ENCODE peak calls at places on chromosomes 13 and 19, in four cellular contexts. One of them, this sample, is unnamed.

GRCh38 chr19:29687244-29687896 is 22.1 kb downstream of the PLEKHF1 start:
- DNase-seq in uterus: peak; percentile 82
- DNase-seq in thyroid gland: no peak
- DNase-seq in HepG2: no peak
- DNase-seq in this sample: no peak

GRCh38 chr13:95571941-95572340 is 19.4 kb downstream of the CLDN10 start:
- DNase-seq in uterus: no peak
- DNase-seq in thyroid gland: no peak
- DNase-seq in HepG2: no peak
- DNase-seq in this sample: no peak

GRCh38 chr19:18541258-18541991 is 1.9 kb downstream of the FKBP8 start:
- DNase-seq in uterus: no peak
- DNase-seq in thyroid gland: no peak
- DNase-seq in HepG2: no peak
- DNase-seq in this sample: no peak

GRCh38 chr19:13929956-13930355 is 8.3 kb downstream of the PODNL1 start:
- DNase-seq in uterus: no peak
- DNase-seq in thyroid gland: no peak
- DNase-seq in HepG2: no peak
- DNase-seq in this sample: no peak

GRCh38 chr13:46569471-46569870 is 16.5 kb downstream of the LRCH1 start:
- DNase-seq in uterus: no peak
- DNase-seq in thyroid gland: no peak
- DNase-seq in HepG2: no peak
- DNase-seq in this sample: no peak

GRCh38 chr19:46520616-46521015 is 24.9 kb upstream of the PNMA8B start:
- DNase-seq in uterus: no peak
- DNase-seq in thyroid gland: no peak
- DNase-seq in HepG2: no peak
- DNase-seq in this sample: no peak

GRCh38 chr13:113741101-113741731 is 17.8 kb upstream of the TMEM255B start:
- DNase-seq in uterus: no peak
- DNase-seq in thyroid gland: no peak
- DNase-seq in HepG2: no peak
- DNase-seq in this sample: no peak

GRCh38 chr19:4343845-4344713 is 717 bp downstream of the MPND start:
- DNase-seq in uterus: peak; percentile 18
- DNase-seq in thyroid gland: no peak
- DNase-seq in HepG2: no peak
- DNase-seq in this sample: no peak

GRCh38 chr19:40165362-40165937 is 25.8 kb upstream of the MAP3K10 start:
- DNase-seq in uterus: no peak
- DNase-seq in thyroid gland: peak; percentile 49
- DNase-seq in HepG2: peak; percentile 44
- DNase-seq in this sample: peak; percentile 44

GRCh38 chr19:42286349-42287016 is 15.4 kb upstream of the PRR19 start:
- DNase-seq in uterus: peak; percentile 63
- DNase-seq in thyroid gland: peak; percentile 84
- DNase-seq in HepG2: no peak
- DNase-seq in this sample: peak; percentile 68

GRCh38 chr19:7873304-7874079 is 698 bp downstream of the PRR36 start:
- DNase-seq in uterus: no peak
- DNase-seq in thyroid gland: no peak
- DNase-seq in HepG2: no peak
- DNase-seq in this sample: no peak

GRCh38 chr13:51405176-51405575 is 47.7 kb downstream of the INTS6 start:
- DNase-seq in uterus: no peak
- DNase-seq in thyroid gland: no peak
- DNase-seq in HepG2: no peak
- DNase-seq in this sample: no peak

GRCh38 chr19:9934132-9934950 is 2.0 kb downstream of the OLFM2 start:
- DNase-seq in uterus: peak; percentile 87
- DNase-seq in thyroid gland: peak; percentile 84
- DNase-seq in HepG2: peak; percentile 40
- DNase-seq in this sample: no peak

GRCh38 chr19:18731562-18732008 is 48.1 kb downstream of the CRTC1 start:
- DNase-seq in uterus: no peak
- DNase-seq in thyroid gland: no peak
- DNase-seq in HepG2: peak; percentile 32
- DNase-seq in this sample: no peak

GRCh38 chr13:111476197-111476596 is 155.8 kb downstream of the TEX29 start:
- DNase-seq in uterus: no peak
- DNase-seq in thyroid gland: no peak
- DNase-seq in HepG2: no peak
- DNase-seq in this sample: no peak

GRCh38 chr13:99796175-99796819 is 175.3 kb downstream of the ZIC5 start:
- DNase-seq in uterus: no peak
- DNase-seq in thyroid gland: peak; percentile 31
- DNase-seq in HepG2: peak; percentile 29
- DNase-seq in this sample: peak; percentile 13

GRCh38 chr19:1172353-1173159 is 1.5 kb downstream of the SBNO2 start:
- DNase-seq in uterus: peak; percentile 65
- DNase-seq in thyroid gland: peak; percentile 82
- DNase-seq in HepG2: no peak
- DNase-seq in this sample: no peak
- TF ChIP-seq POLR2A in uterus: no peak
- TF ChIP-seq POLR2A in thyroid gland: peak; percentile 31
- TF ChIP-seq POLR2A in HepG2: no peak
- TF ChIP-seq POLR2A in this sample: no peak

GRCh38 chr19:1052349-1052967 is 12.6 kb downstream of the ABCA7 start:
- DNase-seq in uterus: no peak
- DNase-seq in thyroid gland: no peak
- DNase-seq in HepG2: no peak
- DNase-seq in this sample: no peak
- TF ChIP-seq POLR2A in uterus: no peak
- TF ChIP-seq POLR2A in thyroid gland: no peak
- TF ChIP-seq POLR2A in HepG2: no peak
- TF ChIP-seq POLR2A in this sample: no peak

DNA sequence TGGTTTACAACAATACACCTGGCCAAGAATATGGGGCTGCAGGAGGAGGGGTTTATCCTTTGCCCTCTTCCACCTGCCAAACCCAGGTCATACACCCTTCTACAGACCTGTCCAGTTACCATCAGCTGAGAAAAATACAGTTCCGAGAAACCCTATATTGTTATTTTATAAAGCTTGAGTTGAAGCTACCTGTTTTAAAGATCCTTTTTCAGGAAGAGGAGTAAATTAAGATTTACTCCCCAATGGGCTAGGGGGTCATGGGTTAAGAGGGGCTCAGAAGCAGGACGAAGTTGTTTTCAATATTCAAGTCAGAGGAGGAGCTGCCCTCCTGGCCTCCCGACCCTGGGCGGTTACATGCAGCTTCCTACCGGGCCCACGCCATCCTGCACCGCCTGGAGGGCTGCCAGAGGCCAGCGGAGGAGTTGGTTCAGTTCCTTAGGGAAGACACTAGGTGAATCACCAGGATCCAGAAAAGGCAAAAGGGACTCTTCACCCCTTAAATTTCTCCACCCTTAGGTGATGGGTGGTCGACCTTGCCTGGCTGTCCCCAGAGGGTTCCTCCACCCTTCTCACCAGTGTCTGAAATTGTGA is 1.3 kb downstream of the GJB2 start:
- DNase-seq in uterus: no peak
- DNase-seq in thyroid gland: no peak
- DNase-seq in HepG2: no peak
- DNase-seq in this sample: no peak
- TF ChIP-seq POLR2A in uterus: no peak
- TF ChIP-seq POLR2A in thyroid gland: no peak
- TF ChIP-seq POLR2A in HepG2: no peak
- TF ChIP-seq POLR2A in this sample: no peak

DNA sequence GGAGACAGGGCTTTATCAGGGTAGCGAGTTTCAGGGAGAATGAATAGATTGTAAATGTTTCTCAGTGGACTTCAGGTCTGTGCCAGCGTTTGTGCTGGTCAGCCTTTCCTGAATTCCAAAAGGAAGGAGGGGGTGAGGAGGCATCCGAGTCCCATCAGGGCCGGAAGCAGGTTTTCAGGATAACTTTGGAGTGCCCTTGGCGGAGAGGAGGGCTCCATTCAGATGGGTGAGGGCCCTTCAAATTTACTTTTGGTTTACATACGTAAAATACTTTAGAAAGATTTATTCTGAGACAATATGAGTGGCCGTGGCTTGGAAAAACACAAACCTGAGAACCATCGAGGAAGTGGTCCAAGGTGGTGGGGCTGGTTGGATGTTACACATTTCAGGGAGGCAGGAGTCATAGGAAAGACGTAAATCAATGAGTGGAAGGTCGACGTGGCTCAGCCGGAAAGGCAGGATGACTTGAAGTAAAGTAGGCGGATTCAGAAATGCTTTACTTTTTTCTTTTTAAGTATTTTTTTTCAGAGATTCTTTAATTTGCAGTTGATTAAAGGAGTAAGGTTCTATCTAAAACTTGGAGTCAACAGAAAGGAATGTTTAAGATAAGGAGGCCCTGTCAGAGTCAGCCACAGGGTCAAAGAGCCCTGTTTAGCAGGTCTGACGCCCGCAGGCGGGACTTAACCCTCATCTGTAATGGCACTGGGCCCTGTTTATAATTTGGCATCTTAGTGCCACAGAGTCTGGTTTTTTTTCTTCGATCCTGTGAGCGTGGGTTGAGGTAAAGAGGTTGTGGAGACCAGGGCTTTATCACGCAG is 32.8 kb downstream of the ATP11A start:
- DNase-seq in uterus: peak; percentile 79
- DNase-seq in thyroid gland: peak; percentile 69
- DNase-seq in HepG2: peak; percentile 78
- DNase-seq in this sample: no peak
- TF ChIP-seq POLR2A in uterus: no peak
- TF ChIP-seq POLR2A in thyroid gland: no peak
- TF ChIP-seq POLR2A in HepG2: no peak
- TF ChIP-seq POLR2A in this sample: no peak

DNA sequence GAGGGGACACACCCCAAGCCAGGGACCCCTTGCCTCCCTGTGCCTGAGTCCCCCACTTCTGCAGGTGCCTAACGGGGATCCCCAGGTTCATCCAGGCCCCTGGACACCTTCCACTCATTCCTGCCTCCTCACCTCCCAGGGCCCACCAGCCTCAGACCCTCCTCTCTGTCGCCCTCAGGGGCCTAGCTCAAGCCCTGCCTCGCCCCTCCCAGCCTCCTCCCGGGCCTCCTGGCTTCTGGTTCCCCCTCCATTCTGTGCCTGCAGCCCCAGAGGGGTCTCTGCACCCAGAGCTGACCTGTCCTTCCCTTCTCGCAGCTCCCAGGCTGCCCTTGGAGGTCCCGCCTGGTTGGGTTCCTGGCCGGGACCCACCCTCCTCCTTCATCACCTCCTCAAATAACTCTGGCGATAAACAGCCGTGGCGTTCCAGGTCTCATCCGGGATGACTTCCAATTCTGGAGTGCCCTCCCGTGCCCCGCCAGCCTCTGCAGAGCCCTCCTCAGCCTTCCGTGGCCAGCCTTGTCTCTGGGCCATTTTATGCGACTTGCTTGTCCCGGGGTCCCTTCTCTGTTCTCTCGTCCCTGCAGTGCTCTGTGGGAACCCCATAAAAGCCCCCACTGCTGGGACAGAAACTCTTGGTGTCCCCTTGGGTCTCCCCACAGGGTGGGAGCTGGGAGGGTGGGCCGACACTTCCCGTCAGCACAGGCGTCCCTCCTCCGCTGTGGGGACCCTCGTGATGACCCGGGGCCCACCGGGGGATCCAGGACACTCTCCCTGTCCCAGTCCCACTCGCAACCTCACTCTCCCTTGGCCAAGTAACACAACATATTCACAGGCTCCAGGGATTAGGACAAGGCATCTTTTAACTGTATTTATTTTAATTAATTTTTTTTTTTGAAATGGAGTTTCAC is 9.2 kb downstream of the JOSD2 start:
- DNase-seq in uterus: no peak
- DNase-seq in thyroid gland: peak; percentile 97
- DNase-seq in HepG2: no peak
- DNase-seq in this sample: no peak
- TF ChIP-seq POLR2A in uterus: no peak
- TF ChIP-seq POLR2A in thyroid gland: peak; percentile 73
- TF ChIP-seq POLR2A in HepG2: no peak
- TF ChIP-seq POLR2A in this sample: no peak

GRCh38 chr19:47608074-47608907 is 643 bp upstream of the BICRA start:
- DNase-seq in uterus: peak; percentile 95
- DNase-seq in thyroid gland: peak; percentile 95
- DNase-seq in HepG2: peak; percentile 82
- DNase-seq in this sample: peak; percentile 96
- TF ChIP-seq POLR2A in uterus: peak; percentile 67
- TF ChIP-seq POLR2A in thyroid gland: peak; percentile 83
- TF ChIP-seq POLR2A in HepG2: peak; percentile 78
- TF ChIP-seq POLR2A in this sample: peak; percentile 74

DNA sequence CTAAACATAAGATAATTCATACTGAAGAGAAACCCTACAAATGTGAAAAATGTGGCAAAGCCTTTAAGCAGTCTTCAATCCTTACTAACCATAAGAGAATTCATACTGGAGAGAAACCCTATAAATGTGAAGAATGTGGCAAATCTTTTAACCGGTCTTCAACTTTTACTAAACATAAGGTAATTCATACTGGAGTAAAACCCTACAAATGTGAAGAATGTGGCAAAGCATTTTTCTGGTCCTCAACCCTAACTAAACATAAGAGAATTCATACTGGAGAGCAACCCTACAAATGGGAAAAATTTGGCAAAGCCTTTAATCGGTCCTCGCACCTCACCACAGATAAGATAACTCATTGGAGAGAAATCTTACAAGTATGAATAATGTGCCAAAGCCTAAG is 40.6 kb downstream of the ZNF254 start:
- DNase-seq in uterus: no peak
- DNase-seq in thyroid gland: no peak
- DNase-seq in HepG2: no peak
- DNase-seq in this sample: no peak
- TF ChIP-seq POLR2A in uterus: no peak
- TF ChIP-seq POLR2A in thyroid gland: no peak
- TF ChIP-seq POLR2A in HepG2: no peak
- TF ChIP-seq POLR2A in this sample: no peak

DNA sequence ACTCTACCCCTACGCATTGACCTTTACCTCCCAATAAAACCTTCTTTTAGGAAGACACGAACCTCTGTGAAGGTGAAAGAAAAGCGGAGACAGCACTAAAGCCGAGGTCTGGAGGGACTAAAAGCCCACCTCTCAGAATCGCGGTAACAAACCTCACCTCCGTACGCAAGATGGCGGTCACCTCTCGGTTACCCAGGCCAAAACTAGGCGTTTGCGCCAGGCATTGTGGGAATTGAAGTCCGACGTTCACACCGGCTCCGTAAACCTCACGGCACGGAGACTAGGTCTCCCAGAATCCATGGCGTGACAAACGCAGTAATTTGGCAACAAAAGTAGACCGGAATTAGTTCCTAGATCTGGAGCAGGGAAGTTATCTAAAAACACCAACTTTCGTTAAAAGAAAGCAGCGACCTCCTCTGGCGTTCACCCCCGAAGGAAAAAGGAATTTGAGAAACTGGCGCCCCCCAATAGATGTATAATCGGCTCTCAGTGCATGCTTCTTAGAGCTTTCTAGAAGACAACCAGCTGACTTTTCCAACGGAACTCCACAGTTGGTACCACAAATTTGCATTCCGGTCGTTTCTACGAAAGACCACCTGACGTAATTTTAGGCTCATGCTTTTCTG is at the start of gene N4BP2L2:
- DNase-seq in uterus: peak; percentile 96
- DNase-seq in thyroid gland: peak; percentile 96
- DNase-seq in HepG2: peak; percentile 96
- DNase-seq in this sample: peak; percentile 59
- TF ChIP-seq POLR2A in uterus: peak; percentile 64
- TF ChIP-seq POLR2A in thyroid gland: peak; percentile 75
- TF ChIP-seq POLR2A in HepG2: peak; percentile 79
- TF ChIP-seq POLR2A in this sample: peak; percentile 84

This sample was measured in GM12891.